ENCODE peak calls at places on chromosome 22, in five cellular contexts. A, F, Z, B and P are unnamed samples.

GRCh38 chr22:35212020-35212419 is 45.3 kb upstream of the HMGXB4 start:
- DNase-seq in F (no peak), A (no peak), Z (no peak), B (peak; percentile 44), P (no peak)

GRCh38 chr22:20284471-20285086 is 16.5 kb upstream of the RTN4R start:
- DNase-seq in B (no peak), Z (no peak), A (no peak), F (no peak), P (no peak)

GRCh38 chr22:26751217-26751616 is 93.8 kb downstream of the MIAT start:
- DNase-seq in B (peak; percentile 66), A (no peak), F (no peak), Z (no peak), P (no peak)

GRCh38 chr22:34429314-34429713 is 509.0 kb upstream of the LARGE1 start:
- DNase-seq in Z (peak; percentile 0), B (no peak), F (no peak), A (no peak), P (no peak)

GRCh38 chr22:48753381-48753730 is 1074.3 kb downstream of the BRD1 start:
- DNase-seq in B (no peak), A (no peak), F (no peak), Z (no peak), P (no peak)

GRCh38 chr22:44554411-44554810 is 56.4 kb upstream of the RTL6 start:
- DNase-seq in A (no peak), B (no peak), Z (no peak), F (no peak), P (no peak)

GRCh38 chr22:47195156-47195675 is 432.8 kb downstream of the TBC1D22A start:
- DNase-seq in Z (no peak), A (no peak), F (no peak), B (no peak), P (no peak)

GRCh38 chr22:46322711-46323110 is 12.8 kb upstream of the TRMU start:
- DNase-seq in A (no peak), Z (no peak), B (no peak), F (no peak), P (no peak)

GRCh38 chr22:37165066-37165465 is 15.3 kb upstream of the IL2RB start:
- DNase-seq in Z (no peak), A (no peak), B (no peak), F (no peak), P (no peak)

GRCh38 chr22:42076764-42077485 is 2.6 kb upstream of the SMDT1 start:
- DNase-seq in B (no peak), Z (no peak), A (peak; percentile 64), F (no peak), P (no peak)

GRCh38 chr22:22882033-22882717 is 5.4 kb upstream of the IGLL5 start:
- DNase-seq in B (no peak), Z (peak; percentile 29), F (no peak), A (no peak), P (peak; percentile 59)

GRCh38 chr22:38935616-38936015 is 21.8 kb upstream of the APOBEC3A start:
- DNase-seq in B (no peak), Z (no peak), F (no peak), A (no peak), P (no peak)

GRCh38 chr22:50507421-50507990 is at the start of gene LMF2:
- DNase-seq in A (peak; percentile 95), F (no peak), Z (peak; percentile 93), B (no peak), P (peak; percentile 99)

GRCh38 chr22:28952857-28953256 is 69.5 kb downstream of the ZNRF3 start:
- DNase-seq in B (no peak), F (no peak), A (no peak), Z (no peak), P (no peak)

GRCh38 chr22:38313384-38313955 is 3.8 kb downstream of the CSNK1E start:
- DNase-seq in Z (no peak), F (peak; percentile 66), B (no peak), A (peak; percentile 81), P (no peak)

GRCh38 chr22:20002098-20002497 is 14.5 kb downstream of the ARVCF start:
- DNase-seq in B (no peak), F (no peak), Z (no peak), A (no peak), P (no peak)

GRCh38 chr22:22061085-22062077 is 78.8 kb upstream of the TOP3B start:
- DNase-seq in A (no peak), F (no peak), Z (no peak), B (no peak), P (no peak)

GRCh38 chr22:44286673-44287072 is 26.1 kb downstream of the SHISAL1 start:
- DNase-seq in B (no peak), F (no peak), Z (no peak), A (no peak), P (no peak)